ENCODE peak calls at places on chromosomes 7 and 10, in seven cellular contexts. W is NCI-H1092, P is mesothelial cell of epicardium, U is H1, L is fibroblast of mammary gland, I is NB4, F is heart right ventricle. Y is an unnamed sample.

GRCh38 chr7:44445986-44446671 is 44.3 kb downstream of the NUDCD3 start:
- DNase-seq in W (no peak), P (no peak), U (no peak), L (no peak), I (no peak), F (no peak), Y (no peak)

GRCh38 chr7:16660702-16661464 is 14.9 kb downstream of the BZW2 start:
- DNase-seq in W (no peak), P (no peak), U (no peak), L (peak), I (peak), F (no peak), Y (no peak)

GRCh38 chr7:18053177-18053928 is 25.7 kb upstream of the PRPS1L1 start:
- DNase-seq in W (no peak), P (no peak), U (no peak), L (no peak), I (no peak), F (no peak), Y (no peak)

GRCh38 chr10:3271385-3272115 is 99.0 kb upstream of the PITRM1 start:
- DNase-seq in W (no peak), P (no peak), U (no peak), L (no peak), I (no peak), F (peak), Y (no peak)

GRCh38 chr7:7563813-7564212 is 2.9 kb upstream of the MIOS start:
- DNase-seq in W (no peak), P (no peak), U (no peak), L (no peak), I (no peak), F (no peak), Y (no peak)

GRCh38 chr10:7789390-7789789 is 1.4 kb downstream of the ATP5F1C start:
- DNase-seq in W (peak), P (no peak), U (no peak), L (peak), I (peak), F (peak), Y (no peak)

GRCh38 chr10:1186693-1186990 is 130.5 kb downstream of the WDR37 start:
- DNase-seq in W (no peak), P (no peak), U (no peak), L (no peak), I (no peak), F (no peak), Y (no peak)

GRCh38 chr10:3424102-3424803 is 251.7 kb upstream of the PITRM1 start:
- DNase-seq in W (peak), P (no peak), U (no peak), L (peak), I (peak), F (peak), Y (no peak)

GRCh38 chr10:7015457-7015856 is 395.4 kb downstream of the SFMBT2 start:
- DNase-seq in W (no peak), P (no peak), U (no peak), L (no peak), I (no peak), F (no peak), Y (no peak)

GRCh38 chr10:132948351-132948750 is 6.0 kb upstream of the CFAP46 start:
- DNase-seq in W (no peak), P (no peak), U (no peak), L (no peak), I (no peak), F (no peak), Y (no peak)

GRCh38 chr7:128453836-128454804 is 1.6 kb upstream of the HILPDA start:
- DNase-seq in W (no peak), P (peak), U (no peak), L (peak), I (no peak), F (peak), Y (no peak)

GRCh38 chr10:131155903-131156285 is 155.6 kb downstream of the TCERG1L start:
- DNase-seq in W (no peak), P (no peak), U (no peak), L (no peak), I (no peak), F (no peak), Y (no peak)

GRCh38 chr10:123150986-123151738 is 3.0 kb upstream of the BUB3 start:
- DNase-seq in W (no peak), P (no peak), U (no peak), L (no peak), I (peak), F (no peak), Y (no peak)

GRCh38 chr10:6542999-6543430 is 37.1 kb downstream of the PRKCQ start:
- DNase-seq in W (no peak), P (no peak), U (no peak), L (no peak), I (peak), F (no peak), Y (no peak)

GRCh38 chr7:75987026-75987804 is 7.2 kb downstream of the TMEM120A start:
- DNase-seq in W (no peak), P (no peak), U (no peak), L (no peak), I (no peak), F (no peak), Y (no peak)

GRCh38 chr7:68697821-68698280 is 900.4 kb upstream of the AUTS2 start:
- DNase-seq in W (no peak), P (no peak), U (no peak), L (no peak), I (no peak), F (no peak), Y (no peak)

GRCh38 chr10:62718585-62718984 is 85.9 kb upstream of the ADO start:
- DNase-seq in W (no peak), P (no peak), U (no peak), L (no peak), I (no peak), F (no peak), Y (no peak)

GRCh38 chr7:18421297-18422004 is 74.1 kb upstream of the HDAC9 start:
- DNase-seq in W (no peak), P (no peak), U (no peak), L (no peak), I (peak), F (no peak), Y (no peak)

GRCh38 chr7:18829518-18830252 is 287.8 kb downstream of the TWIST1 start:
- DNase-seq in W (no peak), P (no peak), U (no peak), L (peak), I (peak), F (no peak), Y (no peak)

GRCh38 chr10:61463035-61463909 is 10.1 kb upstream of the TMEM26 start:
- DNase-seq in W (no peak), P (no peak), U (no peak), L (peak), I (no peak), F (no peak), Y (no peak)

GRCh38 chr7:128735433-128735832 is 3.7 kb upstream of the CALU start:
- DNase-seq in W (no peak), P (no peak), U (no peak), L (no peak), I (peak), F (no peak), Y (peak)

GRCh38 chr10:80501913-80502521 is 35.7 kb upstream of the SH2D4B start:
- DNase-seq in W (no peak), P (no peak), U (no peak), L (peak), I (no peak), F (no peak), Y (no peak)

GRCh38 chr10:132366006-132366405 is 31.0 kb upstream of the PWWP2B start:
- DNase-seq in W (no peak), P (no peak), U (no peak), L (no peak), I (no peak), F (no peak), Y (no peak)

GRCh38 chr10:128926693-128927092 is 540.3 kb upstream of the MGMT start:
- DNase-seq in W (no peak), P (no peak), U (no peak), L (no peak), I (no peak), F (peak), Y (no peak)

GRCh38 chr10:53697038-53697437 is 924.5 kb upstream of the MBL2 start:
- DNase-seq in W (no peak), P (no peak), U (no peak), L (no peak), I (no peak), F (no peak), Y (no peak)

GRCh38 chr7:143345428-143345900 is 17.0 kb downstream of the FAM131B start:
- DNase-seq in W (no peak), P (peak), U (peak), L (peak), I (peak), F (peak), Y (no peak)

GRCh38 chr7:81299711-81300110 is 380.9 kb upstream of the SEMA3C start:
- DNase-seq in W (no peak), P (no peak), U (no peak), L (no peak), I (no peak), F (no peak), Y (no peak)

Y was measured in CMK.